ENCODE peak calls at places on chromosomes 3 and 15, in six cellular contexts. J is fibroblast of mammary gland, E is cardiac muscle cell, S is esophagus muscularis mucosa, Z is lung, M is body of pancreas. C is an unnamed sample.
A peak's percentile ranks its signal among the peaks of the same experiment; 100 is the strongest.

GRCh38 chr3:37891227-37891626 is 29.5 kb downstream of the CTDSPL start:
- DNase-seq in Z (no peak), M (peak; percentile 53), J (no peak), E (no peak), S (no peak), C (no peak)

GRCh38 chr15:95018888-95019545 is 787.7 kb downstream of the MCTP2 start:
- DNase-seq in Z (no peak), E (peak; percentile 69), S (no peak), J (peak; percentile 75), M (no peak), C (no peak)

GRCh38 chr3:151091685-151092352 is 6.4 kb downstream of the MED12L start:
- DNase-seq in J (peak; percentile 5), E (peak; percentile 4), Z (no peak), S (no peak), M (no peak), C (no peak)

GRCh38 chr3:102269401-102269800 is 165.4 kb upstream of the ZPLD1 start:
- DNase-seq in Z (no peak), M (no peak), J (no peak), S (no peak), E (no peak), C (no peak)

GRCh38 chr3:110026421-110026820 is 689.1 kb upstream of the DPPA4 start:
- DNase-seq in J (no peak), E (peak; percentile 11), S (no peak), M (no peak), Z (no peak), C (no peak)

GRCh38 chr3:23665741-23666140 is 140.0 kb upstream of the UBE2E1 start:
- DNase-seq in S (no peak), M (no peak), E (no peak), Z (no peak), J (peak; percentile 73), C (no peak)

GRCh38 chr3:53219897-53220483 is 35.8 kb downstream of the TKT start:
- DNase-seq in Z (peak; percentile 89), M (peak; percentile 88), S (no peak), E (peak; percentile 82), J (peak; percentile 73), C (peak; percentile 82)

GRCh38 chr3:184341925-184342324 is 4.5 kb downstream of the FAM131A start:
- DNase-seq in M (peak; percentile 95), E (no peak), J (no peak), Z (peak; percentile 87), S (no peak), C (no peak)

DNA sequence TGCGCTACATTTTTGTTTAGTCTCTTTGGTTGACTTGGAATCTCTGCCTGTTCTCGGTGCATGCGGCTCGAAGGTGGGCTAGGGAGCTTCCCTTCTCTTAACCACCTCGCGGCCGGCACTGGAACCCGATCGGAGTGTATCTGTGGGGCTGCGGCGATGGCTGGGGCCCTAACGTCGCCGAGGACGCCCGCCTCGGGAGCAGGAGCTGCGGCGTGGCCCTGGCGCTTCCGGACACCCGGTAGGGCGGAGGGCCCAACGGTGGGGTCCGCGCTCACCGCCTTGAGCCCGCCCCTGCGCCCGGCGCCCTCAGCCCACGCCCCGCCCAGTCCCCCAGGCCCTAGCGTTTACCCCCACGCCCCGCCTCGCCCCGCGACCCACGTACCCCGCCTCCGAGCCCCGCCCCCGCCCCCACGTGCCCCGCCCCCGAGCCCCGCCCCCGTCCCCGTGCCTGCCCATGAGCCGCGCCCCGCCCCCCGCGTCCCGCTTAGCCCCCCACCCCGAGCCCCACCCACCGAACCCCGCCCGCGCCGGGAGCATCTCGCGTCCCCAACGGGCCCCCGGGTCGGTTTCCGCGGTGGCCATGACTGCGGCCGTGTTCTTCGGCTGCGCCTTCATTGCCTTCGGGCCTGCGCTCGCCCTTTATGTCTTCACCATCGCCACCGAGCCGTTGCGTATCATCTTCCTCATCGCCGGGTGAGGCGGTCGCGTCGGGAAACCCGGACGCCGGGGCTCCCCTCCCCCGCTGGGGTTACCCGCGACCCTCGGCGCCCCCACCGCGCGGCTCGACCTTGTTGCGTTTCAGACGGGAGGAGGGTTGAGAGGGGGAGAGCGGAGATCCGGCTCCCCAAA is at the start of gene APH1B:
- DNase-seq in E (peak; percentile 81), Z (peak; percentile 79), M (peak; percentile 88), S (peak; percentile 97), J (no peak), C (peak; percentile 87)
- TF ChIP-seq CTCF in E (no peak), Z (no peak), M (no peak), S (peak; percentile 5), J (no peak), C (no peak)

GRCh38 chr15:29089731-29090616 is 179.6 kb downstream of the NSMCE3 start:
- DNase-seq in J (peak; percentile 22), Z (no peak), M (no peak), S (no peak), E (peak; percentile 25), C (no peak)
- TF ChIP-seq CTCF in J (no peak), Z (no peak), M (no peak), S (no peak), E (peak; percentile 8), C (no peak)

GRCh38 chr3:189822726-189823125 is 191.5 kb downstream of the TP63 start:
- DNase-seq in S (no peak), E (no peak), Z (no peak), M (no peak), J (no peak), C (no peak)
- TF ChIP-seq CTCF in S (no peak), E (no peak), Z (no peak), M (no peak), J (no peak), C (no peak)

GRCh38 chr15:92200891-92201290 is 192.8 kb upstream of the ST8SIA2 start:
- DNase-seq in S (peak; percentile 66), J (no peak), Z (no peak), M (no peak), E (no peak), C (no peak)

GRCh38 chr15:92205255-92205739 is 188.4 kb upstream of the ST8SIA2 start:
- DNase-seq in Z (peak; percentile 2), M (no peak), E (no peak), S (peak; percentile 86), J (no peak), C (peak; percentile 7)
- TF ChIP-seq CTCF in Z (no peak), M (no peak), E (no peak), S (no peak), J (no peak), C (peak; percentile 40)

GRCh38 chr3:189646902-189647542 is 15.8 kb downstream of the TP63 start:
- DNase-seq in J (no peak), Z (no peak), E (no peak), M (no peak), S (no peak), C (no peak)

GRCh38 chr3:189655617-189656016 is 24.4 kb downstream of the TP63 start:
- DNase-seq in J (no peak), Z (no peak), M (no peak), S (no peak), E (no peak), C (no peak)

GRCh38 chr3:189652042-189652441 is 20.9 kb downstream of the TP63 start:
- DNase-seq in S (no peak), E (peak; percentile 35), M (no peak), Z (no peak), J (peak; percentile 35), C (peak; percentile 6)
- TF ChIP-seq CTCF in S (no peak), E (peak; percentile 69), M (no peak), Z (no peak), J (peak; percentile 64), C (peak; percentile 42)

GRCh38 chr3:42012935-42013651 is 51.2 kb upstream of the ULK4 start:
- DNase-seq in E (peak; percentile 70), J (peak; percentile 53), Z (peak; percentile 76), M (peak; percentile 73), S (no peak), C (peak; percentile 64)
- TF ChIP-seq CTCF in E (no peak), J (no peak), Z (no peak), M (no peak), S (peak; percentile 20), C (no peak)

GRCh38 chr3:31937225-31937624 is 43.8 kb downstream of the OSBPL10 start:
- DNase-seq in E (peak; percentile 34), S (no peak), J (no peak), Z (no peak), M (no peak), C (no peak)
- TF ChIP-seq CTCF in E (no peak), S (no peak), J (no peak), Z (no peak), M (no peak), C (no peak)

GRCh38 chr15:79365765-79366164 is 54.9 kb downstream of the TMED3 start:
- DNase-seq in J (no peak), Z (no peak), S (peak; percentile 50), E (no peak), M (no peak), C (peak; percentile 69)

GRCh38 chr15:79366691-79367090 is 55.8 kb downstream of the TMED3 start:
- DNase-seq in M (no peak), S (peak; percentile 19), J (no peak), E (no peak), Z (no peak), C (no peak)

GRCh38 chr15:79364571-79365240 is 53.8 kb downstream of the TMED3 start:
- DNase-seq in S (peak; percentile 89), E (no peak), J (no peak), Z (no peak), M (no peak), C (peak; percentile 66)
- TF ChIP-seq CTCF in S (no peak), E (peak; percentile 49), J (no peak), Z (no peak), M (no peak), C (peak; percentile 89)

GRCh38 chr3:128787256-128788253 is 61.6 kb downstream of the RAB7A start:
- DNase-seq in E (peak; percentile 55), M (no peak), S (no peak), J (peak; percentile 83), Z (no peak), C (peak; percentile 35)
- TF ChIP-seq CTCF in E (peak; percentile 34), M (no peak), S (peak; percentile 44), J (peak; percentile 40), Z (no peak), C (peak; percentile 53)